ENCODE peak calls at places on chromosome 1, in four cellular contexts. Q is midbrain; C is amniotic stem cell; U is CD8-positive, alpha-beta memory T cell. G is an unnamed sample.

GRCh38 chr1:188224263-188224662 is 1395.5 kb downstream of the PLA2G4A start:
- DNase-seq in U (no peak), Q (no peak), C (no peak), G (no peak)

GRCh38 chr1:84301759-84302380 is 362 bp downstream of the SAMD13 start:
- DNase-seq in U (no peak), C (no peak), Q (peak; percentile 62), G (no peak)

GRCh38 chr1:33219886-33220661 is 36.2 kb upstream of the ZNF362 start:
- DNase-seq in U (no peak), Q (no peak), C (no peak), G (no peak)

GRCh38 chr1:10643607-10644306 is 152.7 kb downstream of the CASZ1 start:
- DNase-seq in C (no peak), U (no peak), Q (no peak), G (no peak)

GRCh38 chr1:205004296-205004813 is 38.7 kb upstream of the CNTN2 start:
- DNase-seq in Q (no peak), C (no peak), U (no peak), G (no peak)

GRCh38 chr1:153586347-153586746 is 20.7 kb upstream of the S100A2 start:
- DNase-seq in C (no peak), U (no peak), Q (no peak), G (no peak)

GRCh38 chr1:151491641-151492040 is 19.5 kb upstream of the CGN start:
- DNase-seq in U (no peak), Q (no peak), C (no peak), G (no peak)

GRCh38 chr1:207748737-207749528 is 2.9 kb upstream of the CD46 start:
- DNase-seq in C (no peak), U (no peak), Q (no peak), G (no peak)

GRCh38 chr1:116478621-116479020 is 92.2 kb downstream of the CD58 start:
- DNase-seq in Q (no peak), C (no peak), U (no peak), G (no peak)

G was measured in frontal cortex.